ENCODE peak calls at places on chromosomes 16 and 17, in seven cellular contexts. P is ovary, G is A549, W is HCT116, Z is AG04450, T is spleen, D is upper lobe of right lung. K is an unnamed sample.

GRCh38 chr17:32275060-32276042 is 9.7 kb downstream of the RHBDL3 start:
- DNase-seq in P (no peak), G (peak), W (peak), Z (no peak), T (no peak), D (no peak), K (peak)

GRCh38 chr16:10675221-10675620 is 19.5 kb downstream of the TEKT5 start:
- DNase-seq in P (no peak), G (no peak), W (no peak), Z (no peak), T (no peak), D (peak), K (no peak)

GRCh38 chr17:33389506-33390141 is 96.5 kb upstream of the ASIC2 start:
- DNase-seq in P (no peak), G (no peak), W (no peak), Z (no peak), T (no peak), D (no peak), K (peak)

GRCh38 chr16:66968847-66969246 is 7.8 kb downstream of the CES3 start:
- DNase-seq in P (no peak), G (no peak), W (no peak), Z (no peak), T (no peak), D (no peak), K (no peak)

GRCh38 chr17:73030501-73030911 is 62.0 kb downstream of the SLC39A11 start:
- DNase-seq in P (no peak), G (no peak), W (no peak), Z (no peak), T (no peak), D (no peak), K (no peak)

GRCh38 chr16:22721497-22722100 is 92.4 kb upstream of the HS3ST2 start:
- DNase-seq in P (no peak), G (no peak), W (no peak), Z (no peak), T (no peak), D (no peak), K (no peak)

GRCh38 chr16:28093383-28093725 is 29.8 kb upstream of the GSG1L start:
- DNase-seq in P (no peak), G (no peak), W (no peak), Z (no peak), T (peak), D (no peak), K (no peak)

GRCh38 chr16:71396589-71396988 is 38.1 kb downstream of the CALB2 start:
- DNase-seq in P (no peak), G (no peak), W (no peak), Z (no peak), T (no peak), D (no peak), K (no peak)

GRCh38 chr17:64455993-64456885 is 7.3 kb downstream of the MILR1 start:
- DNase-seq in P (no peak), G (no peak), W (no peak), Z (no peak), T (no peak), D (no peak), K (no peak)

GRCh38 chr17:76416899-76417298 is 32.5 kb downstream of the SPHK1 start:
- DNase-seq in P (no peak), G (no peak), W (no peak), Z (no peak), T (peak), D (peak), K (no peak)

GRCh38 chr17:58153046-58153445 is 4.9 kb downstream of the OR4D1 start:
- DNase-seq in P (no peak), G (no peak), W (no peak), Z (no peak), T (no peak), D (no peak), K (no peak)

GRCh38 chr16:88045820-88046303 is 94.6 kb downstream of the BANP start:
- DNase-seq in P (no peak), G (no peak), W (no peak), Z (no peak), T (peak), D (no peak), K (no peak)

GRCh38 chr16:5604770-5605169 is 507.2 kb upstream of the EEF2KMT start:
- DNase-seq in P (no peak), G (peak), W (peak), Z (no peak), T (no peak), D (no peak), K (no peak)

GRCh38 chr16:8549843-8550412 is 40.4 kb downstream of the TMEM114 start:
- DNase-seq in P (no peak), G (no peak), W (no peak), Z (no peak), T (no peak), D (no peak), K (no peak)

GRCh38 chr16:30997887-30998711 is 12.3 kb downstream of the STX1B start:
- DNase-seq in P (no peak), G (peak), W (peak), Z (peak), T (no peak), D (no peak), K (peak)

GRCh38 chr17:29066053-29066452 is 23.1 kb downstream of the PIPOX start:
- DNase-seq in P (no peak), G (no peak), W (no peak), Z (no peak), T (no peak), D (no peak), K (no peak)

GRCh38 chr17:68749742-68750562 is 148.8 kb upstream of the FAM20A start:
- DNase-seq in P (no peak), G (no peak), W (no peak), Z (no peak), T (no peak), D (no peak), K (no peak)

GRCh38 chr17:33936764-33937163 is 318.3 kb upstream of the CCL2 start:
- DNase-seq in P (no peak), G (no peak), W (no peak), Z (no peak), T (no peak), D (no peak), K (no peak)

GRCh38 chr16:4561565-4561964 is 5.4 kb downstream of the C16orf96 start:
- DNase-seq in P (no peak), G (no peak), W (no peak), Z (no peak), T (no peak), D (no peak), K (no peak)

GRCh38 chr16:68361485-68361884 is 50.7 kb downstream of the PRMT7 start:
- DNase-seq in P (no peak), G (no peak), W (no peak), Z (no peak), T (no peak), D (no peak), K (no peak)

GRCh38 chr17:9432121-9432866 is 143.3 kb downstream of the STX8 start:
- DNase-seq in P (no peak), G (no peak), W (no peak), Z (no peak), T (no peak), D (no peak), K (no peak)

GRCh38 chr16:47726031-47726675 is 265.0 kb downstream of the PHKB start:
- DNase-seq in P (no peak), G (no peak), W (no peak), Z (no peak), T (no peak), D (no peak), K (no peak)

GRCh38 chr17:47703191-47703591 is 9.2 kb downstream of the TBKBP1 start:
- DNase-seq in P (peak), G (no peak), W (no peak), Z (no peak), T (peak), D (peak), K (no peak)

GRCh38 chr17:79517812-79518211 is 93.0 kb downstream of the RBFOX3 start:
- DNase-seq in P (no peak), G (no peak), W (no peak), Z (no peak), T (no peak), D (no peak), K (no peak)

GRCh38 chr16:88527186-88527936 is 42.8 kb upstream of the ZC3H18 start:
- DNase-seq in P (peak), G (peak), W (peak), Z (peak), T (peak), D (peak), K (peak)

GRCh38 chr17:66716236-66717026 is 118.5 kb upstream of the CACNG5 start:
- DNase-seq in P (no peak), G (no peak), W (no peak), Z (no peak), T (no peak), D (no peak), K (no peak)

GRCh38 chr17:74282587-74283370 is 8.7 kb downstream of the DNAI2 start:
- DNase-seq in P (no peak), G (no peak), W (no peak), Z (no peak), T (no peak), D (no peak), K (peak)

GRCh38 chr17:7997186-7997585 is 5.2 kb upstream of the GUCY2D start:
- DNase-seq in P (no peak), G (peak), W (peak), Z (no peak), T (peak), D (no peak), K (no peak)

GRCh38 chr17:17425591-17425990 is 51.2 kb upstream of the MED9 start:
- DNase-seq in P (no peak), G (no peak), W (no peak), Z (no peak), T (no peak), D (no peak), K (no peak)

GRCh38 chr16:5071341-5071680 is 332 bp upstream of the ALG1 start:
- DNase-seq in P (no peak), G (no peak), W (no peak), Z (no peak), T (peak), D (no peak), K (no peak)

GRCh38 chr16:89615596-89616090 is 2.2 kb downstream of the DPEP1 start:
- DNase-seq in P (no peak), G (peak), W (no peak), Z (no peak), T (no peak), D (no peak), K (no peak)

GRCh38 chr16:54473201-54473993 is 186.8 kb upstream of the IRX3 start:
- DNase-seq in P (no peak), G (no peak), W (no peak), Z (no peak), T (no peak), D (no peak), K (no peak)

GRCh38 chr17:7579839-7580630 is 597 bp downstream of the CD68 start:
- DNase-seq in P (no peak), G (no peak), W (no peak), Z (no peak), T (no peak), D (no peak), K (no peak)

GRCh38 chr17:64741924-64742670 is 80.0 kb upstream of the SMURF2 start:
- DNase-seq in P (no peak), G (no peak), W (no peak), Z (peak), T (no peak), D (no peak), K (no peak)

GRCh38 chr16:70395345-70395901 is 43.5 kb downstream of the ST3GAL2 start:
- DNase-seq in P (peak), G (peak), W (no peak), Z (no peak), T (peak), D (peak), K (no peak)

GRCh38 chr17:14303343-14304221 is 2.7 kb downstream of the HS3ST3B1 start:
- DNase-seq in P (no peak), G (no peak), W (no peak), Z (no peak), T (peak), D (peak), K (no peak)

GRCh38 chr17:73325527-73325842 is 13.7 kb upstream of the CDC42EP4 start:
- DNase-seq in P (no peak), G (no peak), W (no peak), Z (no peak), T (no peak), D (no peak), K (no peak)

DNA sequence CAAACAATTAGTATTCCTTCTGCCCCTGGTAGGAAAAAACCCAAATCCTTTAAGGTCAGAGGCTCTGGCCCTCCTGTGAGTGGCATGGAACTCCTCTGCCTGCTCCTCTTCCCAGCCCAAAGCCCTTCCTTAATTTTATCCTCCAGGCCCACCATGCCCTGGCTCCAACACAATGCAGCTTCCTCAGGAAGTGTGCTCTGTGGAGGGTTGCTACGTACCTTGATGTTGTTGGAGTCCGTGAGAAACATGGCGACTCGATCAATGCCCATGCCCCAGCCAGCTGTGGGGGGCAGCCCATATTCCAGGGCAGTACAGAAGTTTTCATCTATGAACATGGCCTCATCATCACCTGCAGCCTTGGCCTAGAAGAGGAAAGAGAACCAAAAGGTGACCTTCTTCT is 5.3 kb upstream of the ADAT1 start:
- DNase-seq in P (no peak), G (no peak), W (no peak), Z (no peak), T (no peak), D (no peak), K (no peak)
- H3K27ac ChIP-seq in P (no peak), G (no peak), W (no peak), Z (no peak), T (no peak), D (peak), K (no peak)

GRCh38 chr17:71828182-71828596 is 292.6 kb upstream of the SOX9 start:
- DNase-seq in P (no peak), G (no peak), W (no peak), Z (no peak), T (no peak), D (no peak), K (no peak)

DNA sequence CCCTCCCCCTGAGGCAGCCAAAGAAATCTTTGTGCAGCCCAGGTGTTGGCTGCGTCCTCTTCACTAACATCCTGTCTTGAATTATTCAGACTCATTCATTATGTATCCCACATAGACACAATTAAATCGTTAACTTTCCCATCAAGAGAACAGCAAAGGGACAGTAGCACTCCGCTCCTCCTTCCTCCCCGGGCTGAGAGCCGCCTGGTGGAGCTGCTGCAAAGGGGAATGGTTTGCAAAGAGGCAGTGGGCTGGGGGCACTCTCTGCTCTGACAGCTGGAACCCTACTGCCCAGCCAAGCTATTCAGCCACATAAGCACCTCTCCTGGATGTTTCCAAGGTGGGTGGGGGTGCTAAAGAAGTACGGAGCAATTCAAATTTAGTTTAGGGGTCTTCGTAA is 289.9 kb upstream of the SOX9 start:
- DNase-seq in P (no peak), G (no peak), W (no peak), Z (no peak), T (no peak), D (no peak), K (no peak)
- TF ChIP-seq CTCF in P (no peak), G (no peak), W (no peak), Z (no peak), T (no peak), D (no peak), K (no peak)

GRCh38 chr17:39716879-39717536 is 13.3 kb downstream of the MIEN1 start:
- DNase-seq in P (no peak), G (no peak), W (no peak), Z (no peak), T (no peak), D (no peak), K (no peak)

GRCh38 chr17:39719966-39720365 is 10.4 kb downstream of the MIEN1 start:
- DNase-seq in P (no peak), G (no peak), W (no peak), Z (no peak), T (no peak), D (no peak), K (no peak)

GRCh38 chr17:39722104-39722503 is 8.2 kb downstream of the MIEN1 start:
- DNase-seq in P (no peak), G (no peak), W (no peak), Z (no peak), T (no peak), D (no peak), K (no peak)

GRCh38 chr17:39717660-39718059 is 12.7 kb downstream of the MIEN1 start:
- DNase-seq in P (no peak), G (no peak), W (no peak), Z (no peak), T (no peak), D (no peak), K (no peak)

GRCh38 chr17:39719563-39719962 is 10.8 kb downstream of the MIEN1 start:
- DNase-seq in P (no peak), G (no peak), W (no peak), Z (no peak), T (no peak), D (no peak), K (no peak)
- H3K27ac ChIP-seq in P (no peak), G (no peak), W (no peak), Z (no peak), T (no peak), D (no peak), K (no peak)

DNA sequence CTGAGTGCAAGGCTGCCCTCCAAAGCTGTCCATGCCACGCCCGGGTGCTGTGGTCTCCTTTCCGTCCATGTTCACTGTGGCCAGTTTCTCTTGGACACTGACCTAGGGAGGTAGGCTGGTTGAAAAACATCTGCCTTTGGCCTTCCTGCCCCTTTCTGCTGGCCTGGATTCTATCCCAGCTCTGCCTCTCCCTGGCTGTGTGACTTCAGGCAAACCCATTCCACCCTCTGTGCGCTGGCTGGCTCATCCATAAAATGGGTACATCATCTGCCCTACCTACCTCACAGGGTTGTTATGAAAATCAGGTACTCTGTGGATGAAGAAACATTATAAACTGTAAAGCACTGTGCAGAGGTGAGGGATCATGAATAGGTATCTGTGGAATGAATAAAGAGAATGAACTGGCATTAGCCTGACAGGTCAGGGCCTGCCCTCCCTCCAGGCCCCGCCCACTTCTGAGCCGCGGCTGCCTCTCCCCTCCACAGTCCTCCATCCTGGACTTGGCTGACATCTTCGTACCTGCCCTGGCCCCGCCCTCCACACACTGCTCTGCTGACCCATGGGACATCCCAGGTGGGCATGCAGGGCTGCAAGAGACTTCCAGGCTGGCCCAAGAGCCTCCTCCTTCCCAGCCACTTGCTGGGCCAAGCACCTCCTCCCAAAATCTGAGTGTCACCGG is 7.1 kb upstream of the SPATA20 start:
- DNase-seq in P (no peak), G (no peak), W (no peak), Z (no peak), T (no peak), D (no peak), K (peak)
- TF ChIP-seq CTCF in P (no peak), G (no peak), W (no peak), Z (no peak), T (no peak), D (no peak), K (no peak)

K was measured in RWPE1.